ENCODE peak calls at places on chromosomes 1 and 21, in ten cellular contexts. One of them, this sample, is unnamed.

GRCh38 chr1:151813271-151813977 is 8.2 kb upstream of the LINGO4 start:
- DNase-seq in ovary: no peak
- DNase-seq in tibial nerve: no peak
- DNase-seq in A549: no peak
- DNase-seq in transverse colon: no peak
- DNase-seq in prostate gland: no peak
- DNase-seq in heart left ventricle: peak
- DNase-seq in endothelial cell of umbilical vein: no peak
- DNase-seq in uterus: no peak
- DNase-seq in K562: no peak
- DNase-seq in this sample: no peak

GRCh38 chr1:218813247-218813646 is 360.4 kb upstream of the LYPLAL1 start:
- DNase-seq in tibial nerve: no peak
- DNase-seq in uterus: no peak
- DNase-seq in endothelial cell of umbilical vein: no peak
- DNase-seq in K562: no peak
- DNase-seq in transverse colon: no peak
- DNase-seq in prostate gland: no peak
- DNase-seq in ovary: no peak
- DNase-seq in A549: no peak
- DNase-seq in heart left ventricle: no peak
- DNase-seq in this sample: no peak

GRCh38 chr1:2050793-2051682 is 827 bp downstream of the PRKCZ start:
- DNase-seq in uterus: no peak
- DNase-seq in tibial nerve: no peak
- DNase-seq in endothelial cell of umbilical vein: no peak
- DNase-seq in transverse colon: no peak
- DNase-seq in K562: no peak
- DNase-seq in A549: no peak
- DNase-seq in prostate gland: no peak
- DNase-seq in ovary: no peak
- DNase-seq in heart left ventricle: no peak
- DNase-seq in this sample: no peak

GRCh38 chr21:46439906-46440305 is 18.8 kb upstream of the DIP2A start:
- DNase-seq in transverse colon: no peak
- DNase-seq in prostate gland: no peak
- DNase-seq in endothelial cell of umbilical vein: no peak
- DNase-seq in heart left ventricle: no peak
- DNase-seq in tibial nerve: no peak
- DNase-seq in uterus: no peak
- DNase-seq in K562: no peak
- DNase-seq in ovary: no peak
- DNase-seq in A549: no peak
- DNase-seq in this sample: no peak

GRCh38 chr1:160410412-160411005 is 10.1 kb downstream of the VANGL2 start:
- DNase-seq in endothelial cell of umbilical vein: no peak
- DNase-seq in prostate gland: no peak
- DNase-seq in A549: no peak
- DNase-seq in heart left ventricle: no peak
- DNase-seq in transverse colon: no peak
- DNase-seq in tibial nerve: no peak
- DNase-seq in uterus: no peak
- DNase-seq in K562: no peak
- DNase-seq in ovary: no peak
- DNase-seq in this sample: no peak

GRCh38 chr1:44010935-44011610 is 19.7 kb downstream of the CCDC24 start:
- DNase-seq in K562: no peak
- DNase-seq in uterus: no peak
- DNase-seq in tibial nerve: no peak
- DNase-seq in heart left ventricle: no peak
- DNase-seq in ovary: no peak
- DNase-seq in A549: no peak
- DNase-seq in endothelial cell of umbilical vein: no peak
- DNase-seq in transverse colon: no peak
- DNase-seq in prostate gland: no peak
- DNase-seq in this sample: no peak

GRCh38 chr1:168391759-168392681 is 111.3 kb downstream of the TBX19 start:
- DNase-seq in tibial nerve: no peak
- DNase-seq in prostate gland: peak
- DNase-seq in K562: no peak
- DNase-seq in uterus: no peak
- DNase-seq in endothelial cell of umbilical vein: no peak
- DNase-seq in ovary: no peak
- DNase-seq in transverse colon: peak
- DNase-seq in A549: peak
- DNase-seq in heart left ventricle: no peak
- DNase-seq in this sample: no peak

GRCh38 chr1:21182181-21182711 is 5.5 kb upstream of the EIF4G3 start:
- DNase-seq in transverse colon: no peak
- DNase-seq in tibial nerve: no peak
- DNase-seq in A549: no peak
- DNase-seq in prostate gland: no peak
- DNase-seq in uterus: no peak
- DNase-seq in endothelial cell of umbilical vein: no peak
- DNase-seq in ovary: no peak
- DNase-seq in heart left ventricle: no peak
- DNase-seq in K562: no peak
- DNase-seq in this sample: no peak

GRCh38 chr1:41501581-41501980 is 17.1 kb upstream of the EDN2 start:
- DNase-seq in tibial nerve: no peak
- DNase-seq in ovary: no peak
- DNase-seq in heart left ventricle: peak
- DNase-seq in A549: no peak
- DNase-seq in uterus: no peak
- DNase-seq in endothelial cell of umbilical vein: no peak
- DNase-seq in K562: no peak
- DNase-seq in transverse colon: peak
- DNase-seq in prostate gland: peak
- DNase-seq in this sample: no peak

GRCh38 chr1:8249838-8250237 is 68.1 kb upstream of the SLC45A1 start:
- DNase-seq in ovary: no peak
- DNase-seq in uterus: no peak
- DNase-seq in endothelial cell of umbilical vein: no peak
- DNase-seq in heart left ventricle: no peak
- DNase-seq in tibial nerve: no peak
- DNase-seq in A549: no peak
- DNase-seq in transverse colon: no peak
- DNase-seq in prostate gland: no peak
- DNase-seq in K562: no peak
- DNase-seq in this sample: no peak

GRCh38 chr1:93567255-93567918 is 114.2 kb downstream of the BCAR3 start:
- DNase-seq in heart left ventricle: peak
- DNase-seq in transverse colon: no peak
- DNase-seq in endothelial cell of umbilical vein: peak
- DNase-seq in tibial nerve: no peak
- DNase-seq in uterus: peak
- DNase-seq in A549: peak
- DNase-seq in ovary: no peak
- DNase-seq in K562: peak
- DNase-seq in prostate gland: no peak
- DNase-seq in this sample: no peak

GRCh38 chr1:19385869-19386591 is 73.9 kb downstream of the SLC66A1 start:
- DNase-seq in heart left ventricle: peak
- DNase-seq in tibial nerve: peak
- DNase-seq in K562: no peak
- DNase-seq in uterus: peak
- DNase-seq in ovary: peak
- DNase-seq in transverse colon: peak
- DNase-seq in prostate gland: peak
- DNase-seq in endothelial cell of umbilical vein: peak
- DNase-seq in A549: no peak
- DNase-seq in this sample: no peak

GRCh38 chr1:163897401-163898169 is 575.8 kb downstream of the NUF2 start:
- DNase-seq in transverse colon: peak
- DNase-seq in A549: peak
- DNase-seq in prostate gland: no peak
- DNase-seq in uterus: peak
- DNase-seq in endothelial cell of umbilical vein: no peak
- DNase-seq in K562: no peak
- DNase-seq in heart left ventricle: peak
- DNase-seq in ovary: no peak
- DNase-seq in tibial nerve: no peak
- DNase-seq in this sample: no peak

DNA sequence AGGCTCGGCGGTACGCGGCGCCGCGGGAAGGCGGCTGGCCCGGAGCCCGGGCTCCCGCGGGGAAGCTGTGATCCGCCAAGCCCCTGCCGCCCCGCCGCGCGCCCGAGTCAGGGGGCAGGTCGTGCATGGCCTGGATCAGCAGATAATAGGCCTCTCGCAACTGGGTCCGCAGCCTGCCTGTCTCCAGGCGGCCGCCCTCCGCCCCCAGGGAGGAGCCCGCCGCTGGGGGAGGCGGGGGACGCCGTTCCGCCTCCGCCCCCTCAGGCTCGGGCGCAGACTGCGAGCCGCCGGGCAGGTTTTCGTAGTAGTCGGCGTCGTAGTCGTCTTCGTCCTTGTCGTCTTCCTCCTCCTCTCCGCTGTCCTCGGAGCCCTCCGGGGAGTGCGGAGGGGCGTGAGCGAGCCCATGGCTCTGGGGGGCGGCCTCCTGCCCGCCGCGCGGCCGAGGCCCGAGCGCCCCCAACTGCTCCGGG is at the start of gene SYDE2:
- DNase-seq in A549: peak
- DNase-seq in ovary: peak
- DNase-seq in endothelial cell of umbilical vein: peak
- DNase-seq in tibial nerve: peak
- DNase-seq in heart left ventricle: peak
- DNase-seq in prostate gland: peak
- DNase-seq in K562: peak
- DNase-seq in uterus: peak
- DNase-seq in transverse colon: peak
- DNase-seq in this sample: peak
- TF ChIP-seq POLR2A in A549: no peak
- TF ChIP-seq POLR2A in ovary: peak
- TF ChIP-seq POLR2A in endothelial cell of umbilical vein: peak
- TF ChIP-seq POLR2A in tibial nerve: peak
- TF ChIP-seq POLR2A in heart left ventricle: no peak
- TF ChIP-seq POLR2A in prostate gland: peak
- TF ChIP-seq POLR2A in K562: peak
- TF ChIP-seq POLR2A in uterus: peak
- TF ChIP-seq POLR2A in transverse colon: peak
- TF ChIP-seq POLR2A in this sample: no peak

DNA sequence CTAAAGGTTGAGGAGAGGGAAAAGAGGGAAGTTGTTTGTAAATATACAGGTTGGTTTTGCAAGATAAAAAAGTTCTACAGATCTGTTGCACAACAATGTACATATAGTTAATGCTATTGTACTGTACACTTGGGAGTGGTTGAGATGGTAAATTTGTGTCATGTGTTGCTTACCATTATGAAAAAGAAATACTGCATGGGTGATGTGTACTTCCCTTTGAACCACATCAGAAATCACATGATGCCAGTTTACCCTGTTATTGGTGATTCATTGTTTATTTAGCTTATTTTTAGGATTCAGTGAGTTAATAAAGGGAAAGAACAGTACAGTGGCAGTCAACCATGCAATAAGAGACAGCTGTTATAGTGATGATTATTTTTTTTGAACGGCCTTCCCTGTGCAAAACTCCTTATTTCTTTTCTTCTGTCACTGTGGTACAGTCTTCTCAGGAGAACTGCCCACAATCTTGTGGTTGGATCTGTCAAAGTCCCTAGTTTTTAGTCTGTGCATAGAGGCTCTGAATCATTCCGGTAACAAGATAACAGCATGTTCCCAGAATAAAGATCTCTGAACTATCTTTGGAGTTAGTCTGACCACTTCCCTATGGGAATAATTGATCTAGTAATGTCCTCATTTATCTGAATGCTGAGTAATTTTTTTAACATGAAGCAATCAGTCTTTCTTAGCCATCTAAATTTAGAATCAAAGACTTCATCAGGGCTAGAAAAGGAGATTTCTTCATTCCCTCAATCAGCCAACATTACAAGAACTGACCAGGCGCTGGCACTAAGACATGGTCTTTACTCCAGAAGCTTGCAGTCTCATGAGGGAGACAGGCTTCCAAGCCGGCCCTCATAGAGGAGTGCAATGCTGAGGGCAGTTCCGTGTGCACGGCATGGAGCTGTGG is 84.2 kb downstream of the SH3GLB1 start:
- DNase-seq in transverse colon: no peak
- DNase-seq in endothelial cell of umbilical vein: peak
- DNase-seq in A549: peak
- DNase-seq in prostate gland: no peak
- DNase-seq in tibial nerve: peak
- DNase-seq in ovary: no peak
- DNase-seq in uterus: no peak
- DNase-seq in heart left ventricle: peak
- DNase-seq in K562: peak
- DNase-seq in this sample: no peak
- H3K27ac ChIP-seq in transverse colon: no peak
- H3K27ac ChIP-seq in endothelial cell of umbilical vein: peak
- H3K27ac ChIP-seq in A549: peak
- H3K27ac ChIP-seq in prostate gland: no peak
- H3K27ac ChIP-seq in tibial nerve: no peak
- H3K27ac ChIP-seq in ovary: no peak
- H3K27ac ChIP-seq in uterus: no peak
- H3K27ac ChIP-seq in heart left ventricle: peak
- H3K27ac ChIP-seq in K562: no peak
- H3K27ac ChIP-seq in this sample: no peak

DNA sequence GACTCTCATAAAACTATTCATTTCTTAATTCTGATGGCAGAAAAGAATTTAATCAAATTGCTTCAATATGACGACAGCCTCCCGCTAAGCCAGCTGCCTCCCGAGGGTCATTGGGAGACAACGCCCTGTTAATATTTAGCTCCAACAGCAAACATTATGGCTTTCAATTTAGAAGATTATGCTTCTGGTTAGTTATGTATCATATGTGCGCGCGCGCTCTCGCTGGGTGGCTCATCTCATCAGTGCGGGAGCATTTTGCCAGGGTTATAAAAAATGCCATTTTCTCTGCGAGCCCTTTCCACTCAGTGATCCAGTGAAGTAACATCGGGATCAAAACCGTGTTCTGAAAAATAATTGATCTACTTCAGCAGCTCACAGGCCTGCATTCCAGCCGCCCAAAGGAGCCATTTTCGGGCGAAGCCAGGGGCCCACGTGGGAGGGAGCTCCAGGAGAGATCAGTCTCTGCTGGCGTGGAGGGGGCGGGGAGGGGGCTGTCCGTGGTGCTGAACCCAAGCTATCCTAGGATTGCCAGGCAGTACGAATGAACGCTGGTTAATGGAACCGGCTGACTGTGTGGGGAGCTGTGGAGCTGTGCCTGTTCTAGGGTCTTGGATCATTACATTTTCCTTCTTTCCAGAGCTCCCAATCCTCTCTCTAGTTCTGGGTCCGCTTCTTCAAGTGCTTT is 219.1 kb upstream of the ZC3H12A start:
- DNase-seq in endothelial cell of umbilical vein: peak
- DNase-seq in ovary: no peak
- DNase-seq in K562: peak
- DNase-seq in A549: peak
- DNase-seq in transverse colon: no peak
- DNase-seq in tibial nerve: no peak
- DNase-seq in uterus: no peak
- DNase-seq in prostate gland: no peak
- DNase-seq in heart left ventricle: no peak
- DNase-seq in this sample: no peak
- H3K4me3 ChIP-seq in endothelial cell of umbilical vein: no peak
- H3K4me3 ChIP-seq in ovary: no peak
- H3K4me3 ChIP-seq in K562: no peak
- H3K4me3 ChIP-seq in A549: no peak
- H3K4me3 ChIP-seq in transverse colon: no peak
- H3K4me3 ChIP-seq in tibial nerve: no peak
- H3K4me3 ChIP-seq in uterus: no peak
- H3K4me3 ChIP-seq in prostate gland: no peak
- H3K4me3 ChIP-seq in heart left ventricle: no peak
- H3K4me3 ChIP-seq in this sample: no peak

GRCh38 chr1:904271-904950 is 19.3 kb upstream of the SAMD11 start:
- DNase-seq in endothelial cell of umbilical vein: peak
- DNase-seq in uterus: peak
- DNase-seq in heart left ventricle: peak
- DNase-seq in ovary: peak
- DNase-seq in transverse colon: peak
- DNase-seq in K562: peak
- DNase-seq in prostate gland: peak
- DNase-seq in A549: peak
- DNase-seq in tibial nerve: peak
- DNase-seq in this sample: no peak
- TF ChIP-seq POLR2A in endothelial cell of umbilical vein: no peak
- TF ChIP-seq POLR2A in uterus: no peak
- TF ChIP-seq POLR2A in heart left ventricle: no peak
- TF ChIP-seq POLR2A in ovary: no peak
- TF ChIP-seq POLR2A in transverse colon: no peak
- TF ChIP-seq POLR2A in K562: no peak
- TF ChIP-seq POLR2A in prostate gland: no peak
- TF ChIP-seq POLR2A in A549: peak
- TF ChIP-seq POLR2A in tibial nerve: no peak
- TF ChIP-seq POLR2A in this sample: no peak

This sample was measured in esophagus squamous epithelium.